ENCODE peak calls at places on chromosomes 11 and 22, in nine cellular contexts. R is keratinocyte, E is IMR-90, Z is HL-60, L is AG09309, B is heart right ventricle, M is dorsolateral prefrontal cortex, C is mucosa of descending colon, G is BJ. K is an unnamed sample.

GRCh38 chr11:119491753-119492455 is 68.9 kb upstream of the THY1 start:
- DNase-seq in R (no peak), G (no peak), E (peak), B (no peak), M (no peak), Z (no peak), C (no peak), L (no peak), K (no peak)

GRCh38 chr22:20904980-20905355 is 12.2 kb upstream of the CRKL start:
- DNase-seq in Z (no peak), M (no peak), L (no peak), E (no peak), R (no peak), B (no peak), C (no peak), G (no peak), K (no peak)

GRCh38 chr11:119340335-119341221 is at the start of gene C1QTNF5:
- DNase-seq in Z (no peak), R (no peak), L (no peak), M (no peak), G (no peak), E (peak), C (peak), B (peak), K (no peak)

GRCh38 chr11:2377511-2378443 is 667 bp downstream of the CD81 start:
- DNase-seq in G (no peak), C (peak), R (no peak), E (peak), L (no peak), Z (no peak), B (peak), M (peak), K (no peak)

GRCh38 chr22:45150139-45150538 is 13.6 kb upstream of the NUP50 start:
- DNase-seq in C (no peak), R (no peak), B (no peak), G (no peak), E (no peak), L (no peak), M (no peak), Z (no peak), K (no peak)

GRCh38 chr11:29373725-29374124 is 643.1 kb downstream of the KCNA4 start:
- DNase-seq in G (no peak), Z (no peak), B (no peak), R (no peak), E (no peak), L (no peak), M (no peak), C (no peak), K (no peak)

GRCh38 chr11:65417702-65418430 is 4.7 kb upstream of the NEAT1 start:
- DNase-seq in R (no peak), B (peak), G (no peak), Z (no peak), M (no peak), E (peak), L (no peak), C (peak), K (no peak)

GRCh38 chr11:61742391-61742790 is 10.0 kb upstream of the MYRF start:
- DNase-seq in M (no peak), G (no peak), L (no peak), C (peak), Z (peak), B (no peak), E (no peak), R (no peak), K (no peak)

GRCh38 chr11:33835143-33835878 is 56.6 kb downstream of the LMO2 start:
- DNase-seq in B (no peak), M (no peak), L (peak), Z (no peak), C (peak), E (peak), R (peak), G (peak), K (peak)

GRCh38 chr22:32281092-32281491 is 25.9 kb upstream of the SLC5A4 start:
- DNase-seq in L (no peak), G (no peak), B (no peak), M (peak), Z (no peak), E (no peak), C (no peak), R (peak), K (no peak)

GRCh38 chr11:35798983-35799382 is 136.4 kb downstream of the TRIM44 start:
- DNase-seq in R (no peak), B (no peak), C (no peak), G (no peak), M (no peak), L (no peak), Z (no peak), E (no peak), K (peak)

GRCh38 chr11:5689551-5689983 is at the start of gene TRIM22:
- DNase-seq in B (no peak), R (no peak), M (no peak), E (peak), L (peak), G (peak), Z (peak), C (peak), K (no peak)

GRCh38 chr22:49464024-49464423 is 363.6 kb downstream of the BRD1 start:
- DNase-seq in C (no peak), R (no peak), B (no peak), G (no peak), M (no peak), L (no peak), E (no peak), Z (no peak), K (no peak)

GRCh38 chr11:12087075-12087775 is 23.2 kb upstream of the MICAL2 start:
- DNase-seq in C (peak), E (peak), L (peak), Z (no peak), G (no peak), M (no peak), B (no peak), R (no peak), K (no peak)

DNA sequence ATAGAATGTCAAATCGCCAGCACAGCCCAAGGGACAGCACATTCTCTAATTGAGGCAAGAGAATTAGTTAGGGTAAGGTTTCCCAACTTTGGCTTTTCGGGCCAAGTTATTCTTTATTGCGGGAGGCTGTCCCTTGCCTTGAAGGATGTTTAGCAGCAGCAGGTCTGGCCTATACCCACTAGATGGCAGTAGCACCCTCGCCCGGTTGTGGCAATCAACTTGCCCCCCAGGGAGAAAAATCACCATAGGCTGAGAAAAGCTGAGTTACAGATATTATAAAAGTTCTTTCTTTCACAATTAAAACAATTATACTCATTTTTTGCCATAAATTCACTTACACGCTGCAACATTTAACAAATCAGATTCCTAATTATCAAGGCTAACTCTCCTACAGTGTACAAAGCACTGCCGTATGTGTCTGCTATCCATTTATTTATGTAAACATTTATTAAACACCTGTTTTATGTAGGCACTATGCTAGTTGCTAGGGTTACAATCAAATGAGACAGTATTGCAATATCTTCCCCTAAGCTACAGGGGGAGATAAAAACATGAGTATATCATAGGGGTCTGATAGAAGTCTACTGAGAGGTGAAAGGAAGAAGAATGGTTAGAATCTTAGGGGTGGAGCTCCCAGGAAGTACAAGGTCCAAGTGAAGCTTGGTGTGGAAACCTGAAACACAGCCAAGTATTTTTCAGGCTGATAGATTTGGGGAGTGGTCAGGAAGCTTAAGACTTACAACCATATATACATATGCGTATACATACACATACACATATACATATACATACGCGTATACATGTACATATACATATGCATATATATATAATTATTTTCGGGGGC is 452.3 kb downstream of the RAB38 start:
- DNase-seq in L (peak), C (peak), Z (no peak), E (peak), M (peak), B (no peak), R (no peak), G (no peak), K (no peak)
- TF ChIP-seq CTCF in L (peak), C (peak), Z (peak), E (peak), M (peak), B (peak), R (peak), G (peak), K (peak)

DNA sequence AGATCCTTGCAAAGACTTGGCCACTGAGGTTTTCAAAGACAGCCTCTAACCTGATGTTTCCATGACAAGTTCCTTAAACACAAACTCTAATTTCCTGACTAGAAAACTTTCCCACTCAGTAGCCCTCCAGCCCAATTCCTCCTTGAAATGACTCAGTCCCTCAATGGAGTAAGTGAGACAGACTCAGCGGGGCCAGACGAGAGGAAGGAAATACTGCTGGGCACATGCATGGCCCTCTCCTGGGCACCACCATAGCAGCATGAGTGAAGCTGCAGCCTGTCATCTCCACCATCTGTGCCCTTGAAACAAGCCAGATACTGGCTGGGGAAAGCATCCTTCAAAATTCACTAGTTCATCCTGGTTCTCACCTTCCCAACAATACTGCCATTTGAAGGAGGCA is 76.2 kb upstream of the GDPD4 start:
- DNase-seq in E (peak), M (no peak), Z (no peak), G (no peak), R (no peak), B (no peak), L (no peak), C (no peak), K (no peak)
- H3K4me3 ChIP-seq in E (no peak), M (no peak), Z (no peak), G (no peak), R (no peak), B (no peak), L (no peak), C (no peak), K (no peak)

GRCh38 chr22:38921801-38922200 is 35.6 kb upstream of the APOBEC3A start:
- DNase-seq in C (no peak), M (no peak), L (no peak), G (no peak), Z (no peak), E (no peak), R (no peak), B (no peak), K (no peak)

GRCh38 chr22:38924197-38924952 is 33.0 kb upstream of the APOBEC3A start:
- DNase-seq in E (peak), B (peak), Z (no peak), C (peak), L (peak), M (peak), G (peak), R (no peak), K (peak)

GRCh38 chr22:38921126-38921525 is 36.3 kb upstream of the APOBEC3A start:
- DNase-seq in L (no peak), B (no peak), E (no peak), M (no peak), Z (no peak), C (peak), R (no peak), G (no peak), K (peak)

GRCh38 chr22:38925571-38926041 is 31.8 kb upstream of the APOBEC3A start:
- DNase-seq in E (peak), R (no peak), L (no peak), B (no peak), C (no peak), Z (no peak), M (no peak), G (no peak), K (no peak)

DNA sequence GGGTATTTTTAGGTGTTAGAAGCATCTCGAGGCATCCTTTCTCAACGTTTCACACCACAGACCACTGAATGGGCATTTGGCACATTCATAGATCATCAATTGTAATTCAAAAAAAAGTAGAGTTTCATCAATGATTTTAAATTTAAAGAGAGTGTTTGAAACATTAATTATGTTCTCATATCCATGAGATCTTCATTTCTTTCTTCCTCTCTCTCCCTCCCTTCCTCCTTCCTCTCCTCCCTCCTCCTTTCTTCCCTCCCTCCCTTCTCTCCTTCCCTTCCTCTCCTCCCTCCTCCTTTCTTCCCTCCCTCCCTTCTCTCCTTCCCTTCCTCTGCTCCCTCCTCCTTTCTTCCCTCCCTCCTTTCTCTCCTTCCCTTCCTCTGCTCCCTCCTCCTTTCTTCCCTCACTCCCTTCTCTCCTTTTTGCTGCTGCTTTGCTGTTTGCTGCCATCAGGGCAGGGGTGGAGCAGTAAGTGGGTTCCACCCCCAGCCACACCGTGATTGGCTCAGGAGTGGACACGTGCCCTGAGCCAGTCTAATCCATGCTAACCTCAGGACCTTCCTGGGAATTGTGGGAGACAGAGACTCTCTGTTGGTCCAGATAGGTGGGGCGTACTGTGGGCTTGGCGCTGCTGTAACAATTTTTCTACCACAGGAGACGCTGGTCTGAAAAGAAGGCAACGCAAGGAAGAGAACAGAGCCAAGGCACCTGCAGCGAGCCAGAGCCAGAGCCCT is 33.8 kb upstream of the APOBEC3A start:
- DNase-seq in L (peak), B (peak), C (peak), Z (no peak), R (peak), E (peak), M (peak), G (peak), K (peak)
- TF ChIP-seq CTCF in L (peak), B (peak), C (no peak), Z (no peak), R (peak), E (peak), M (no peak), G (peak), K (peak)

GRCh38 chr22:41367039-41367679 is 14.6 kb upstream of the TEF start:
- DNase-seq in E (peak), L (peak), C (peak), G (peak), B (peak), M (peak), Z (peak), R (peak), K (peak)
- H3K4me3 ChIP-seq in E (peak), L (peak), C (no peak), G (peak), B (peak), M (peak), Z (peak), R (peak), K (peak)

GRCh38 chr11:124200671-124201070 is 17.5 kb downstream of the OR10D3 start:
- DNase-seq in G (no peak), M (no peak), R (no peak), L (no peak), Z (no peak), E (no peak), B (no peak), C (no peak), K (no peak)
- TF ChIP-seq CTCF in G (no peak), M (no peak), R (no peak), L (no peak), Z (no peak), E (no peak), B (no peak), C (no peak), K (no peak)

K was measured in LNCaP clone FGC.